ENCODE peak calls at places on chromosomes 7 and 10, in nine cellular contexts. One of them, this sample, is unnamed.
A peak's percentile ranks its signal among the peaks of the same experiment; 100 is the strongest.

GRCh38 chr7:152464312-152465117 is 28.7 kb upstream of the KMT2C start:
- DNase-seq in effector CD4-positive, alpha-beta T cell: peak; percentile 48
- DNase-seq in WTC11: peak; percentile 53
- DNase-seq in activated CD8-positive, alpha-beta memory T cell treated with anti-CD3 and anti-CD28 coated beads for 1 hour: peak; percentile 18
- DNase-seq in T-helper 17 cell: no peak
- DNase-seq in HepG2: peak; percentile 37
- DNase-seq in CD4-positive, CD25-positive, alpha-beta regulatory T cell: no peak
- DNase-seq in IMR-90: peak; percentile 72
- DNase-seq in stimulated activated CD4-positive, alpha-beta T cell treated with anti-CD3 and anti-CD28 coated beads, Interleukin-2, amount 100 ng/mL, for 48 hours: peak; percentile 73
- DNase-seq in this sample: peak; percentile 75

GRCh38 chr10:3516191-3516590 is 268.8 kb downstream of the KLF6 start:
- DNase-seq in HepG2: peak; percentile 24
- DNase-seq in T-helper 17 cell: no peak
- DNase-seq in CD4-positive, CD25-positive, alpha-beta regulatory T cell: no peak
- DNase-seq in stimulated activated CD4-positive, alpha-beta T cell treated with anti-CD3 and anti-CD28 coated beads, Interleukin-2, amount 100 ng/mL, for 48 hours: no peak
- DNase-seq in IMR-90: no peak
- DNase-seq in effector CD4-positive, alpha-beta T cell: no peak
- DNase-seq in WTC11: no peak
- DNase-seq in activated CD8-positive, alpha-beta memory T cell treated with anti-CD3 and anti-CD28 coated beads for 1 hour: no peak
- DNase-seq in this sample: no peak

GRCh38 chr10:132589015-132589414 is 51.4 kb downstream of the INPP5A start:
- DNase-seq in CD4-positive, CD25-positive, alpha-beta regulatory T cell: no peak
- DNase-seq in IMR-90: no peak
- DNase-seq in T-helper 17 cell: no peak
- DNase-seq in WTC11: no peak
- DNase-seq in HepG2: no peak
- DNase-seq in stimulated activated CD4-positive, alpha-beta T cell treated with anti-CD3 and anti-CD28 coated beads, Interleukin-2, amount 100 ng/mL, for 48 hours: no peak
- DNase-seq in activated CD8-positive, alpha-beta memory T cell treated with anti-CD3 and anti-CD28 coated beads for 1 hour: no peak
- DNase-seq in effector CD4-positive, alpha-beta T cell: no peak
- DNase-seq in this sample: no peak

GRCh38 chr7:139693651-139694388 is 84.0 kb downstream of the HIPK2 start:
- DNase-seq in IMR-90: peak; percentile 75
- DNase-seq in CD4-positive, CD25-positive, alpha-beta regulatory T cell: no peak
- DNase-seq in stimulated activated CD4-positive, alpha-beta T cell treated with anti-CD3 and anti-CD28 coated beads, Interleukin-2, amount 100 ng/mL, for 48 hours: no peak
- DNase-seq in activated CD8-positive, alpha-beta memory T cell treated with anti-CD3 and anti-CD28 coated beads for 1 hour: no peak
- DNase-seq in WTC11: no peak
- DNase-seq in effector CD4-positive, alpha-beta T cell: no peak
- DNase-seq in HepG2: no peak
- DNase-seq in T-helper 17 cell: no peak
- DNase-seq in this sample: no peak

GRCh38 chr7:37218956-37219355 is 229.7 kb downstream of the ELMO1 start:
- DNase-seq in IMR-90: no peak
- DNase-seq in WTC11: peak; percentile 23
- DNase-seq in CD4-positive, CD25-positive, alpha-beta regulatory T cell: no peak
- DNase-seq in stimulated activated CD4-positive, alpha-beta T cell treated with anti-CD3 and anti-CD28 coated beads, Interleukin-2, amount 100 ng/mL, for 48 hours: no peak
- DNase-seq in HepG2: no peak
- DNase-seq in effector CD4-positive, alpha-beta T cell: no peak
- DNase-seq in T-helper 17 cell: no peak
- DNase-seq in activated CD8-positive, alpha-beta memory T cell treated with anti-CD3 and anti-CD28 coated beads for 1 hour: no peak
- DNase-seq in this sample: no peak

GRCh38 chr10:124744688-124745055 is 494 bp upstream of the FAM53B start:
- DNase-seq in HepG2: peak; percentile 89
- DNase-seq in WTC11: no peak
- DNase-seq in stimulated activated CD4-positive, alpha-beta T cell treated with anti-CD3 and anti-CD28 coated beads, Interleukin-2, amount 100 ng/mL, for 48 hours: no peak
- DNase-seq in activated CD8-positive, alpha-beta memory T cell treated with anti-CD3 and anti-CD28 coated beads for 1 hour: no peak
- DNase-seq in effector CD4-positive, alpha-beta T cell: no peak
- DNase-seq in IMR-90: peak; percentile 71
- DNase-seq in CD4-positive, CD25-positive, alpha-beta regulatory T cell: no peak
- DNase-seq in T-helper 17 cell: no peak
- DNase-seq in this sample: no peak

GRCh38 chr7:150586778-150587152 is 19.6 kb downstream of the GIMAP4 start:
- DNase-seq in HepG2: no peak
- DNase-seq in activated CD8-positive, alpha-beta memory T cell treated with anti-CD3 and anti-CD28 coated beads for 1 hour: no peak
- DNase-seq in effector CD4-positive, alpha-beta T cell: no peak
- DNase-seq in IMR-90: no peak
- DNase-seq in CD4-positive, CD25-positive, alpha-beta regulatory T cell: no peak
- DNase-seq in stimulated activated CD4-positive, alpha-beta T cell treated with anti-CD3 and anti-CD28 coated beads, Interleukin-2, amount 100 ng/mL, for 48 hours: no peak
- DNase-seq in WTC11: no peak
- DNase-seq in T-helper 17 cell: no peak
- DNase-seq in this sample: no peak

GRCh38 chr10:130169136-130169888 is 33.1 kb downstream of the GLRX3 start:
- DNase-seq in activated CD8-positive, alpha-beta memory T cell treated with anti-CD3 and anti-CD28 coated beads for 1 hour: no peak
- DNase-seq in WTC11: no peak
- DNase-seq in T-helper 17 cell: no peak
- DNase-seq in IMR-90: peak; percentile 11
- DNase-seq in stimulated activated CD4-positive, alpha-beta T cell treated with anti-CD3 and anti-CD28 coated beads, Interleukin-2, amount 100 ng/mL, for 48 hours: no peak
- DNase-seq in effector CD4-positive, alpha-beta T cell: no peak
- DNase-seq in CD4-positive, CD25-positive, alpha-beta regulatory T cell: no peak
- DNase-seq in HepG2: no peak
- DNase-seq in this sample: no peak

GRCh38 chr7:88280801-88281200 is 25.9 kb downstream of the STEAP4 start:
- DNase-seq in stimulated activated CD4-positive, alpha-beta T cell treated with anti-CD3 and anti-CD28 coated beads, Interleukin-2, amount 100 ng/mL, for 48 hours: no peak
- DNase-seq in activated CD8-positive, alpha-beta memory T cell treated with anti-CD3 and anti-CD28 coated beads for 1 hour: no peak
- DNase-seq in T-helper 17 cell: no peak
- DNase-seq in HepG2: no peak
- DNase-seq in WTC11: no peak
- DNase-seq in CD4-positive, CD25-positive, alpha-beta regulatory T cell: no peak
- DNase-seq in effector CD4-positive, alpha-beta T cell: no peak
- DNase-seq in IMR-90: no peak
- DNase-seq in this sample: no peak

GRCh38 chr7:28407643-28408042 is 4.7 kb upstream of the CREB5 start:
- DNase-seq in HepG2: no peak
- DNase-seq in effector CD4-positive, alpha-beta T cell: no peak
- DNase-seq in WTC11: no peak
- DNase-seq in T-helper 17 cell: no peak
- DNase-seq in activated CD8-positive, alpha-beta memory T cell treated with anti-CD3 and anti-CD28 coated beads for 1 hour: no peak
- DNase-seq in CD4-positive, CD25-positive, alpha-beta regulatory T cell: no peak
- DNase-seq in stimulated activated CD4-positive, alpha-beta T cell treated with anti-CD3 and anti-CD28 coated beads, Interleukin-2, amount 100 ng/mL, for 48 hours: no peak
- DNase-seq in IMR-90: peak; percentile 83
- DNase-seq in this sample: no peak

GRCh38 chr10:79246606-79247275 is 100.5 kb upstream of the PPIF start:
- DNase-seq in effector CD4-positive, alpha-beta T cell: no peak
- DNase-seq in activated CD8-positive, alpha-beta memory T cell treated with anti-CD3 and anti-CD28 coated beads for 1 hour: no peak
- DNase-seq in stimulated activated CD4-positive, alpha-beta T cell treated with anti-CD3 and anti-CD28 coated beads, Interleukin-2, amount 100 ng/mL, for 48 hours: no peak
- DNase-seq in WTC11: no peak
- DNase-seq in T-helper 17 cell: no peak
- DNase-seq in IMR-90: no peak
- DNase-seq in CD4-positive, CD25-positive, alpha-beta regulatory T cell: no peak
- DNase-seq in HepG2: no peak
- DNase-seq in this sample: no peak

GRCh38 chr10:80186364-80187012 is 18.8 kb downstream of the ANXA11 start:
- DNase-seq in WTC11: no peak
- DNase-seq in stimulated activated CD4-positive, alpha-beta T cell treated with anti-CD3 and anti-CD28 coated beads, Interleukin-2, amount 100 ng/mL, for 48 hours: peak; percentile 36
- DNase-seq in IMR-90: no peak
- DNase-seq in CD4-positive, CD25-positive, alpha-beta regulatory T cell: no peak
- DNase-seq in HepG2: no peak
- DNase-seq in activated CD8-positive, alpha-beta memory T cell treated with anti-CD3 and anti-CD28 coated beads for 1 hour: no peak
- DNase-seq in T-helper 17 cell: no peak
- DNase-seq in effector CD4-positive, alpha-beta T cell: no peak
- DNase-seq in this sample: no peak

GRCh38 chr10:119542990-119543813 is 683 bp upstream of the RGS10 start:
- DNase-seq in HepG2: peak; percentile 39
- DNase-seq in activated CD8-positive, alpha-beta memory T cell treated with anti-CD3 and anti-CD28 coated beads for 1 hour: no peak
- DNase-seq in T-helper 17 cell: peak; percentile 52
- DNase-seq in stimulated activated CD4-positive, alpha-beta T cell treated with anti-CD3 and anti-CD28 coated beads, Interleukin-2, amount 100 ng/mL, for 48 hours: peak; percentile 58
- DNase-seq in IMR-90: peak; percentile 49
- DNase-seq in WTC11: peak; percentile 67
- DNase-seq in CD4-positive, CD25-positive, alpha-beta regulatory T cell: peak; percentile 62
- DNase-seq in effector CD4-positive, alpha-beta T cell: peak; percentile 42
- DNase-seq in this sample: peak; percentile 44

GRCh38 chr10:92222603-92223275 is 68.1 kb downstream of the CPEB3 start:
- DNase-seq in IMR-90: peak; percentile 75
- DNase-seq in activated CD8-positive, alpha-beta memory T cell treated with anti-CD3 and anti-CD28 coated beads for 1 hour: no peak
- DNase-seq in stimulated activated CD4-positive, alpha-beta T cell treated with anti-CD3 and anti-CD28 coated beads, Interleukin-2, amount 100 ng/mL, for 48 hours: no peak
- DNase-seq in HepG2: no peak
- DNase-seq in CD4-positive, CD25-positive, alpha-beta regulatory T cell: no peak
- DNase-seq in T-helper 17 cell: no peak
- DNase-seq in WTC11: no peak
- DNase-seq in effector CD4-positive, alpha-beta T cell: no peak
- DNase-seq in this sample: no peak

GRCh38 chr7:70131807-70132565 is 533.7 kb downstream of the AUTS2 start:
- DNase-seq in WTC11: no peak
- DNase-seq in IMR-90: no peak
- DNase-seq in HepG2: no peak
- DNase-seq in CD4-positive, CD25-positive, alpha-beta regulatory T cell: no peak
- DNase-seq in effector CD4-positive, alpha-beta T cell: no peak
- DNase-seq in activated CD8-positive, alpha-beta memory T cell treated with anti-CD3 and anti-CD28 coated beads for 1 hour: no peak
- DNase-seq in T-helper 17 cell: no peak
- DNase-seq in stimulated activated CD4-positive, alpha-beta T cell treated with anti-CD3 and anti-CD28 coated beads, Interleukin-2, amount 100 ng/mL, for 48 hours: no peak
- DNase-seq in this sample: no peak

This sample was measured in activated gamma-delta T cell.